ENCODE peak calls at places on chromosomes 5 and 9, in four cellular contexts. L is nephron progenitor cell, C is foreskin keratinocyte, O is H4. B is an unnamed sample.

GRCh38 chr5:13566903-13567339 is 377.6 kb downstream of the DNAH5 start:
- DNase-seq in L (no peak), C (peak; percentile 97), O (peak; percentile 21), B (no peak)

GRCh38 chr5:26833596-26833995 is 204.8 kb downstream of the CDH9 start:
- DNase-seq in L (no peak), C (no peak), O (no peak), B (no peak)

GRCh38 chr9:93262537-93263310 is 78.8 kb downstream of the WNK2 start:
- DNase-seq in L (no peak), C (no peak), O (no peak), B (no peak)

GRCh38 chr5:139966856-139967255 is 76.2 kb downstream of the NRG2 start:
- DNase-seq in L (no peak), C (no peak), O (no peak), B (no peak)

GRCh38 chr5:10111575-10111974 is 138.1 kb downstream of the ATPSCKMT start:
- DNase-seq in L (peak; percentile 20), C (peak; percentile 19), O (peak; percentile 75), B (no peak)

GRCh38 chr5:142659405-142659804 is 26.5 kb downstream of the FGF1 start:
- DNase-seq in L (no peak), C (no peak), O (no peak), B (no peak)

GRCh38 chr9:6552738-6553121 is 92.8 kb downstream of the GLDC start:
- DNase-seq in L (no peak), C (no peak), O (no peak), B (no peak)

GRCh38 chr9:134909511-134910105 is 8.1 kb downstream of the FCN1 start:
- DNase-seq in L (no peak), C (no peak), O (no peak), B (no peak)

GRCh38 chr9:116860509-116861120 is 173.5 kb downstream of the TRIM32 start:
- DNase-seq in L (peak; percentile 81), C (peak; percentile 47), O (peak; percentile 42), B (no peak)

GRCh38 chr5:119347996-119348395 is 7.8 kb upstream of the TNFAIP8 start:
- DNase-seq in L (no peak), C (no peak), O (no peak), B (no peak)

GRCh38 chr5:27403248-27403882 is 365.0 kb upstream of the CDH9 start:
- DNase-seq in L (no peak), C (no peak), O (peak; percentile 47), B (no peak)

GRCh38 chr9:5612187-5612535 is 16.7 kb upstream of the RIC1 start:
- DNase-seq in L (no peak), C (no peak), O (no peak), B (no peak)

GRCh38 chr9:33884856-33885701 is 68.1 kb downstream of the UBE2R2 start:
- DNase-seq in L (no peak), C (no peak), O (peak; percentile 35), B (no peak)

GRCh38 chr5:45484781-45485180 is 211.4 kb downstream of the HCN1 start:
- DNase-seq in L (no peak), C (no peak), O (no peak), B (no peak)

GRCh38 chr5:72355706-72356299 is 35.6 kb downstream of the PTCD2 start:
- DNase-seq in L (peak; percentile 21), C (no peak), O (peak; percentile 63), B (no peak)

GRCh38 chr5:135979510-135979909 is 24.7 kb upstream of the LECT2 start:
- DNase-seq in L (no peak), C (no peak), O (no peak), B (no peak)

GRCh38 chr5:16726538-16726946 is 109.7 kb upstream of the RETREG1 start:
- DNase-seq in L (no peak), C (no peak), O (peak; percentile 37), B (no peak)

GRCh38 chr5:136135536-136135935 is 2.9 kb downstream of the SMAD5 start:
- DNase-seq in L (no peak), C (no peak), O (no peak), B (no peak)

GRCh38 chr9:136577941-136578619 is 32.2 kb upstream of the NOTCH1 start:
- DNase-seq in L (peak; percentile 13), C (no peak), O (no peak), B (no peak)

GRCh38 chr5:72829707-72830106 is 13.2 kb downstream of the TNPO1 start:
- DNase-seq in L (no peak), C (no peak), O (no peak), B (no peak)

GRCh38 chr5:93925321-93925720 is 183.9 kb upstream of the POU5F2 start:
- DNase-seq in L (no peak), C (peak; percentile 71), O (no peak), B (no peak)

GRCh38 chr5:95519681-95520080 is 35.1 kb downstream of the SKIC3 start:
- DNase-seq in L (no peak), C (no peak), O (no peak), B (no peak)

GRCh38 chr9:34139477-34140146 is 13.1 kb upstream of the DCAF12 start:
- DNase-seq in L (no peak), C (no peak), O (peak; percentile 95), B (no peak)

GRCh38 chr9:5671711-5672353 is 42.9 kb downstream of the RIC1 start:
- DNase-seq in L (no peak), C (no peak), O (no peak), B (no peak)

GRCh38 chr5:10222326-10222725 is 27.4 kb downstream of the ATPSCKMT start:
- DNase-seq in L (no peak), C (no peak), O (no peak), B (no peak)

GRCh38 chr9:95024097-95024671 is 293.3 kb downstream of the FANCC start:
- DNase-seq in L (no peak), C (no peak), O (no peak), B (no peak)

GRCh38 chr9:105957830-105958229 is 263.5 kb downstream of the TMEM38B start:
- DNase-seq in L (no peak), C (no peak), O (no peak), B (no peak)

GRCh38 chr5:103224118-103224893 is 34.3 kb upstream of the MACIR start:
- DNase-seq in L (peak; percentile 47), C (peak; percentile 42), O (peak; percentile 89), B (no peak)

GRCh38 chr9:32716439-32716838 is 66.9 kb upstream of the TMEM215 start:
- DNase-seq in L (no peak), C (no peak), O (no peak), B (no peak)